ENCODE peak calls at places on chromosomes 1 and 21, in six cellular contexts. I, S, R, Z, T and L are unnamed samples.

GRCh38 chr1:33397125-33397506 is 33.8 kb downstream of the PHC2 start:
- DNase-seq in I (no peak), S (no peak), R (no peak), Z (no peak), T (no peak), L (no peak)

GRCh38 chr1:150560576-150560975 is 11.4 kb downstream of the ADAMTSL4 start:
- DNase-seq in I (no peak), S (no peak), R (no peak), Z (no peak), T (peak; percentile 34), L (no peak)

GRCh38 chr1:53137729-53138128 is 4.7 kb downstream of the SLC1A7 start:
- DNase-seq in I (no peak), S (no peak), R (no peak), Z (no peak), T (no peak), L (no peak)

GRCh38 chr21:37292946-37293345 is 25.8 kb upstream of the VPS26C start:
- DNase-seq in I (peak; percentile 49), S (no peak), R (no peak), Z (no peak), T (no peak), L (no peak)

GRCh38 chr1:247373721-247374141 is 42.1 kb upstream of the ZNF496 start:
- DNase-seq in I (peak; percentile 71), S (no peak), R (peak; percentile 41), Z (peak; percentile 50), T (peak; percentile 85), L (no peak)

GRCh38 chr21:43313939-43314405 is 113.0 kb downstream of the SIK1 start:
- DNase-seq in I (no peak), S (no peak), R (peak; percentile 3), Z (no peak), T (no peak), L (no peak)

GRCh38 chr1:101175474-101175873 is 61.3 kb upstream of the S1PR1 start:
- DNase-seq in I (no peak), S (no peak), R (no peak), Z (no peak), T (no peak), L (no peak)

GRCh38 chr1:150061632-150062101 is 5.9 kb upstream of the VPS45 start:
- DNase-seq in I (peak; percentile 62), S (peak; percentile 82), R (no peak), Z (no peak), T (no peak), L (peak; percentile 85)

GRCh38 chr1:27568247-27569087 is 35.5 kb downstream of the AHDC1 start:
- DNase-seq in I (peak; percentile 91), S (peak; percentile 46), R (peak; percentile 96), Z (peak; percentile 97), T (peak; percentile 97), L (peak; percentile 60)

GRCh38 chr1:2537785-2538115 is 7.7 kb upstream of the HES5 start:
- DNase-seq in I (no peak), S (no peak), R (no peak), Z (no peak), T (no peak), L (no peak)
- H3K27me3 ChIP-seq in I (peaks cover 51% of the 10 kb centered on the region), S (peaks cover 9% of the 10 kb centered on the region), R (no peaks in the 10 kb centered on the region), Z (peaks cover 71% of the 10 kb centered on the region), T (peaks cover 5% of the 10 kb centered on the region), L (no peaks in the 10 kb centered on the region)

DNA sequence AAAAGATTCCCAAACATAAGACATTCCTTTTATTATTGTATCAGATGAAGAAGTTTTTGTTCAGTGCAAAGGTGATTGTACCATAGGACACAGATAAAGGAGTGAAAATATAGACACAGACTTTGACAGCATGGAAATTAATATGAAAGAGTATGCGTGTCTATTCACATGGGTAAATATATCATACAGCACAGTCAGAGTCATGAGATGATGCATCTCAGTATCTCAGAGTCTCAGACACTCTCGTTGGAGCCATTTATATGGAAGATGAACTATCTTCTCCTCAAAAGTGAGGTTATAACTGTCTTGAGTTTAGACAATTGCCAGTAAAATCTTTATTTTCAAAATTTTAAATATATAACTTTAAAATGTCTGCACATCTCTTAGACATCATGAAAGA is 158.4 kb upstream of the C8B start:
- DNase-seq in I (no peak), S (no peak), R (no peak), Z (no peak), T (no peak), L (no peak)
- H3K27me3 ChIP-seq in I (no peaks in the 10 kb centered on the region), S (no peaks in the 10 kb centered on the region), R (no peaks in the 10 kb centered on the region), Z (no peaks in the 10 kb centered on the region), T (no peaks in the 10 kb centered on the region), L (no peaks in the 10 kb centered on the region)

GRCh38 chr1:75615664-75616435 is 4.9 kb upstream of the SLC44A5 start:
- DNase-seq in I (peak; percentile 80), S (no peak), R (peak; percentile 25), Z (peak; percentile 81), T (peak; percentile 42), L (no peak)
- H3K27me3 ChIP-seq in I (peaks cover 44% of the 10 kb centered on the region), S (peaks cover 42% of the 10 kb centered on the region), R (no peaks in the 10 kb centered on the region), Z (peaks cover 68% of the 10 kb centered on the region), T (peaks cover 3% of the 10 kb centered on the region), L (peaks cover 18% of the 10 kb centered on the region)

GRCh38 chr1:5610432-5610831 is 381.8 kb downstream of the NPHP4 start:
- DNase-seq in I (no peak), S (no peak), R (no peak), Z (no peak), T (no peak), L (no peak)

GRCh38 chr1:5616366-5617178 is 375.7 kb downstream of the NPHP4 start:
- DNase-seq in I (no peak), S (no peak), R (no peak), Z (no peak), T (no peak), L (no peak)

GRCh38 chr1:5615076-5615475 is 377.1 kb downstream of the NPHP4 start:
- DNase-seq in I (no peak), S (no peak), R (no peak), Z (no peak), T (no peak), L (no peak)

GRCh38 chr1:5611855-5612254 is 380.4 kb downstream of the NPHP4 start:
- DNase-seq in I (no peak), S (no peak), R (no peak), Z (no peak), T (no peak), L (no peak)

DNA sequence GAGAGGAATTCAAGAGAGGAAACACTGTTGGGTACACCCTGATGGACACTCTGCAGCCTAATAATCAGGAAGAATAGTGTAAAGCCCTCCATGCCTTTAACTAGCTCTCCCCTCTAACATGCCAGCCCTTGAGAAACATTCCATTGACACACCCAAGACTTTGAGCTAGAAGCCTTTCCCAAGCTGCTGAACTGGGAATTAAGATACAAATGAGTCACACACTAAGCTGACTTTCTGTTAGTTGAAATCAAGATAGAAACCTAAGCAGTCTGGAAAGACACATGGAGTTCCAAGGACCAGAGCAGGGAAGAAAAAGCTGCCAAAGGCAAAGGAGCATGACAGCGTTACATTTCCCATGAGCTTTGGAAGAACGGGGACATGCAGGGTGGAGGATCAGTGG is 380.8 kb downstream of the NPHP4 start:
- DNase-seq in I (no peak), S (no peak), R (no peak), Z (no peak), T (no peak), L (no peak)
- H3K27me3 ChIP-seq in I (peaks cover 12% of the 10 kb centered on the region), S (no peaks in the 10 kb centered on the region), R (no peaks in the 10 kb centered on the region), Z (no peaks in the 10 kb centered on the region), T (no peaks in the 10 kb centered on the region), L (no peaks in the 10 kb centered on the region)

DNA sequence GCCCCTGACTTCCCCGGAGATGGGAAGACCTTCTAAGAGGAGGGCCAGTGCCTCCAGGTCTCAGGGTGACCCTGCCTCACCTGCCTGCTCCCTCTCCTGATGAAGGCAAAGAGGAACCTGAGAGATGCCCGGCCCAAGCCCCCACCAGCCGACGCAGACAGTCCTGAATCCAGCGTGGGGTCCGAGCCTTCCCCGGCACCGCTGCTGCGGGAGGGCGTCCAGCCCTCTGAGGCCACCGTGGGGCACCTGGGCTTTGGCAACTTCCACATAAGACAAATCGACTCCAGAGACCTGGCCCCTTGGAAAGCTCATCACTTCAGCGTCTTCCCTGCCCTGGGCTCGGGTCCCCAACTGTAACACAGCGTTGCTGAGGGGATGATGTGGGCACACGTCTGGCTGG is 122.2 kb downstream of the CASZ1 start:
- DNase-seq in I (no peak), S (no peak), R (no peak), Z (no peak), T (no peak), L (no peak)
- H3K27me3 ChIP-seq in I (peaks cover 48% of the 10 kb centered on the region), S (peaks cover 20% of the 10 kb centered on the region), R (no peaks in the 10 kb centered on the region), Z (no peaks in the 10 kb centered on the region), T (no peaks in the 10 kb centered on the region), L (no peaks in the 10 kb centered on the region)

GRCh38 chr1:216740334-216740733 is 17.1 kb upstream of the ESRRG start:
- DNase-seq in I (no peak), S (no peak), R (no peak), Z (no peak), T (no peak), L (no peak)

GRCh38 chr1:216739771-216740170 is 16.5 kb upstream of the ESRRG start:
- DNase-seq in I (no peak), S (no peak), R (no peak), Z (no peak), T (peak; percentile 48), L (no peak)

DNA sequence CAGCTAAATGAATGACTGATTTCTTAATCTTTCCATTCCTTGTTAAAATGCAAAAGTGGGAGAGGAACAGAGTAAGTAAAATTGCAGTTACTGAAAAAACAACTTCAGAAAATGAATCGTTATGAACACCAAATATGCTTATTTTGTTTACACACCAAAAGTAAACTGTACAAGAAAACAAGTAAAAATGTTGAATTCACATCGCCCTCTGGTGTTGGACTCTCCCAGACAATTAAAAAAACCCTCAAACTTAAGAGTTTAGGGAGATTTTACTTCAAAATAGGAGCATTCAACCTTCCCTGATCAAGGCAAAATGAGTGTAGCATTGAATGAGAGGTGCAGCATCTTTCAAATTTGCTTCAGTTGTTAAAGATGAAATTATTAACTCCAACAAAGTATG is 19.4 kb upstream of the ESRRG start:
- DNase-seq in I (peak; percentile 67), S (no peak), R (no peak), Z (no peak), T (no peak), L (no peak)
- H3K27me3 ChIP-seq in I (no peaks in the 10 kb centered on the region), S (no peaks in the 10 kb centered on the region), R (no peaks in the 10 kb centered on the region), Z (no peaks in the 10 kb centered on the region), T (no peaks in the 10 kb centered on the region), L (no peaks in the 10 kb centered on the region)

GRCh38 chr1:11701981-11702803 is 10.7 kb downstream of the DRAXIN start:
- DNase-seq in I (no peak), S (no peak), R (no peak), Z (no peak), T (no peak), L (no peak)

GRCh38 chr1:11706292-11706691 is 14.8 kb downstream of the DRAXIN start:
- DNase-seq in I (no peak), S (no peak), R (no peak), Z (no peak), T (peak; percentile 22), L (no peak)

GRCh38 chr1:11704691-11705475 is 13.4 kb downstream of the DRAXIN start:
- DNase-seq in I (no peak), S (no peak), R (no peak), Z (no peak), T (peak; percentile 25), L (no peak)

GRCh38 chr1:11703357-11704225 is 12.1 kb downstream of the DRAXIN start:
- DNase-seq in I (no peak), S (no peak), R (no peak), Z (no peak), T (no peak), L (no peak)

GRCh38 chr1:11704226-11704619 is 12.7 kb downstream of the DRAXIN start:
- DNase-seq in I (no peak), S (no peak), R (no peak), Z (no peak), T (peak; percentile 64), L (no peak)
- H3K27me3 ChIP-seq in I (peaks cover 82% of the 10 kb centered on the region), S (peaks cover 32% of the 10 kb centered on the region), R (no peaks in the 10 kb centered on the region), Z (no peaks in the 10 kb centered on the region), T (no peaks in the 10 kb centered on the region), L (peaks cover 23% of the 10 kb centered on the region)